ENCODE peak calls at places on chromosomes 16 and 17, in seven cellular contexts. Z is fibroblast of pulmonary artery; D is AG10803; C is gastrocnemius medialis; T is bronchial epithelial cell; M is uterus; F is CD4-positive, alpha-beta memory T cell. Y is an unnamed sample.

GRCh38 chr17:56834380-56835258 is 668 bp downstream of the DGKE start:
- DNase-seq in Z (peak), D (peak), C (no peak), T (peak), M (peak), F (peak), Y (peak)

GRCh38 chr16:67481561-67482259 is 753 bp upstream of the ATP6V0D1 start:
- DNase-seq in Z (peak), D (no peak), C (no peak), T (no peak), M (peak), F (peak), Y (peak)

GRCh38 chr16:79090966-79091365 is 509.6 kb downstream of the MAF start:
- DNase-seq in Z (no peak), D (no peak), C (no peak), T (no peak), M (no peak), F (no peak), Y (no peak)

GRCh38 chr16:59886021-59886420 is 1151.9 kb upstream of the GOT2 start:
- DNase-seq in Z (peak), D (peak), C (peak), T (peak), M (peak), F (no peak), Y (no peak)

GRCh38 chr16:56424791-56425438 is 430 bp downstream of the AMFR start:
- DNase-seq in Z (no peak), D (peak), C (no peak), T (no peak), M (peak), F (no peak), Y (peak)

GRCh38 chr17:17224137-17224536 is 12.8 kb downstream of the FLCN start:
- DNase-seq in Z (no peak), D (no peak), C (no peak), T (no peak), M (no peak), F (no peak), Y (no peak)

GRCh38 chr16:28984619-28985135 is at the start of gene LAT:
- DNase-seq in Z (no peak), D (no peak), C (no peak), T (no peak), M (no peak), F (peak), Y (peak)

GRCh38 chr17:43691317-43691693 is 29.6 kb upstream of the MEOX1 start:
- DNase-seq in Z (no peak), D (no peak), C (no peak), T (no peak), M (no peak), F (no peak), Y (no peak)

DNA sequence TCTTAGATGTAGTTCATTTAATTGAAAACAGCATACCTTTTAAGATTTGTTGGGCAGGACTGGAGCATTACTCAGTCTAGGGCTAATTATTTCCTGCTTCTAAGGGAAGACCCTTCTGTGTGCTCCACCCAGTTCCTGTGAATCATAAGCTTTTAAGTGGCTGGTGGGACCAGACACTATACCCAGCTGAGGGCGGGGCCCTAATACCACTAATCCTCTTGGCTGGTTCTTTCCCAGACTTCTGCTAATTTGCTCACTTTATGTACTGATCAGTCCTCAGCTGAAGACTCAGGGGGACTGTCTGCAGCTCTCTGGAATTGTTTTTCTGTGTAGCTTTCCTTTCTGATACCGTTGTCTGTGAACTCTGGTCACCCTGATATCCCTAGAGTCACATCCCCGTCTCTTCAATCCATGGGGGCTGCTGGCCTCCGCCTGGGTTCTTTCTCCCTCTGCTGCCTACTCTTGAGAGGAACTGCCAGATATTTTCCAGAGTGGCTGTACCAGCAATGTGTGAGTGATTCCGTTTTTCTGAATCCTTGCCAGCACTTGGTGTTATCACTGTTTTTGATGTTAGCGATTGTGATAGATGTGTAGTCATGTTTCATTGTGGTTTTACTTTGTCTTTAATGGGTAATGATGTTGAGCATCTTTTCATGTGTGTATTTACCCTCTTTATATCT is 35.1 kb downstream of the MFSD11 start:
- DNase-seq in Z (peak), D (peak), C (no peak), T (peak), M (peak), F (peak), Y (no peak)
- H3K4me3 ChIP-seq in Z (no peak), D (no peak), C (no peak), T (no peak), M (no peak), F (peak), Y (no peak)

GRCh38 chr16:69754143-69754468 is 620 bp downstream of the NOB1 start:
- DNase-seq in Z (no peak), D (no peak), C (no peak), T (no peak), M (no peak), F (no peak), Y (no peak)
- H3K4me3 ChIP-seq in Z (peak), D (peak), C (peak), T (peak), M (peak), F (peak), Y (peak)

DNA sequence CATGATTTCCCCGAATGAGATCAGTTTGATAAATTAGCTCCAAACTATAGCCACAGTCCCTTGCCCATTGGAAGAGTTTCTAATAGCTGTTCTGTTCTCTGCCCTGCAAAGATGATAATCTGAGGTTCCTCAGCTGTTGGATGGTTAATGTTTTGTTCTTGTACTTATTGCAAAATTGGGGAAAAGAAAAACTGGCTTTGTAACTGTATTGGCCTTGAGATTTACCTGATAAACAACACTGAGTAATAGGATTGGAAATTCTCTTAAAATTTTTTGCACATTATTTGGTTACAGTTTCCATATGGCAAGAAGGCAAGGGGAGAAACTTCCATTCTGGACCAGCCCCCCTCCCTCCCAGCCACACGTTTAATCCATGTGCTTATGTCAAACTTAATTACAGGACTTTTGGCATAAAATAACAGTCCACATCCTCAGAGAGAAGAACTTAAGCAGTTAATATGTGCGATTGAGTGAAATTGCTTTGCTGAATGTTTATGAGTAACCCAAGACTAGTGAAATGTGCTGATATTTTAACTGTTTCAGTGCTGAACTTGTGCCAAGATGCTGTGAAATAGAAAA is 119.1 kb upstream of the ZFHX3 start:
- DNase-seq in Z (peak), D (peak), C (no peak), T (no peak), M (no peak), F (no peak), Y (no peak)
- H3K4me3 ChIP-seq in Z (peak), D (no peak), C (no peak), T (no peak), M (peak), F (no peak), Y (no peak)

GRCh38 chr17:19537116-19537515 is 3.5 kb downstream of the SLC47A1 start:
- DNase-seq in Z (no peak), D (no peak), C (no peak), T (no peak), M (no peak), F (no peak), Y (no peak)

GRCh38 chr17:19531780-19532501 is 1.7 kb upstream of the SLC47A1 start:
- DNase-seq in Z (peak), D (no peak), C (no peak), T (no peak), M (no peak), F (no peak), Y (no peak)

GRCh38 chr17:19533036-19533717 is 477 bp upstream of the SLC47A1 start:
- DNase-seq in Z (no peak), D (no peak), C (no peak), T (no peak), M (no peak), F (no peak), Y (peak)

GRCh38 chr17:19533718-19534561 is at the start of gene SLC47A1:
- DNase-seq in Z (peak), D (no peak), C (no peak), T (peak), M (peak), F (no peak), Y (peak)

GRCh38 chr17:19534562-19535149 is 1.0 kb downstream of the SLC47A1 start:
- DNase-seq in Z (peak), D (no peak), C (no peak), T (no peak), M (no peak), F (no peak), Y (no peak)
- H3K4me3 ChIP-seq in Z (peak), D (no peak), C (peak), T (peak), M (peak), F (no peak), Y (peak)

GRCh38 chr17:40361925-40362695 is 2.4 kb downstream of the GJD3 start:
- DNase-seq in Z (no peak), D (no peak), C (no peak), T (no peak), M (no peak), F (no peak), Y (peak)
- H3K4me3 ChIP-seq in Z (peak), D (peak), C (peak), T (peak), M (no peak), F (no peak), Y (peak)

DNA sequence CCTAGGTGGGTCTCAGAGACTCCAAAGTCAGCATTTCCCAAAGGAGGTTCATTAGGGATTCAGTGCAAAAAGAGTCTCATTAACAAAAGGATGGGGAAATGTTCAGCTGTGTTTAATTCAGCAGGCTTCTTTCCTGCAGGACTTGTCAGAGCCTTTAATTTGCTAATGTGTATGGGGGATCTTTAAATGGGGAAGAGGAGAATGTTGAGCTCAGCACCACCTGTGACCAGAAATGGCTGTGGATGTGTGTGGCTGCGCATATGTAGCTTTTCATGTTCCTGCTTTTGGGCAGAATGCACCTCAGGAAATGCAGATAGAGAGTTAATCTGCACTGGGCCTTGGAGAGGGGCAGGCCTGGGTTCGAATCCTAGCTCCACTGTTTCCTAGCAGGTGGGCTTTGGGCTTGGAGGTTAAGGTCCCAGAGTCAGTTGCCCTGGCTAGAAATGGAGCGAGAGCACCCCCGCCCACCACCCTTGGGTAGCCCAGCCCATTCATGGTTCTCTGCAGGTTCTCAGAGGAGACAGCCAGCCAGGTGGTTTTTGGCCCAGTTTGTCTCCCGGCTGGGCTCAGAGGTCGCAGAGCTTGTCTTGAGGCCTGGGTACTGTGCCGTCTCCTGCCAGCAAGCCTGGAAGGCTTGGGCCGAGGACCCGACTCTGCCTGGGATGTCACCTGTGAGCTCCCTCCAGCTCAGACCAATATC is 9.2 kb downstream of the ADCY7 start:
- DNase-seq in Z (no peak), D (no peak), C (no peak), T (no peak), M (no peak), F (no peak), Y (no peak)
- H3K4me3 ChIP-seq in Z (no peak), D (no peak), C (no peak), T (no peak), M (no peak), F (peak), Y (no peak)

GRCh38 chr16:30077656-30078055 is 1.9 kb downstream of the PPP4C start:
- DNase-seq in Z (no peak), D (no peak), C (no peak), T (no peak), M (no peak), F (no peak), Y (no peak)
- H3K4me3 ChIP-seq in Z (no peak), D (peak), C (no peak), T (no peak), M (no peak), F (no peak), Y (no peak)

DNA sequence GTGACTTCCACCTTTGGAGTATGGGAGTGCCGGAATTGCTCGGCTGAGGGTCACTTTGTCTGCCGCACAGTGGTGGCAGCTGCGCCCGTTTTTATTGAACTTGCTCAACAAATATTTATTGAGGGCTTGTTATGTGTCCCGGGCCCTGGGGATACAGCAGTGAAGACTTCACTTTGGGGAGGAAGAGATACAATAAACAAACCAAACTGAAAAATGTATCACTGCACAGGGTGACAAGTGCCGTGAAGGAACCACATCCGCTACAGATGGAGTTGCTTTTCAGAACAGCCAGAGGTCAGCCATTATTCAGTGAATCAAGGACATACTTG is 185.6 kb downstream of the NTN1 start:
- DNase-seq in Z (no peak), D (no peak), C (no peak), T (no peak), M (no peak), F (no peak), Y (peak)
- H3K4me3 ChIP-seq in Z (no peak), D (no peak), C (no peak), T (no peak), M (peak), F (no peak), Y (no peak)

GRCh38 chr17:10733666-10734065 is 3.8 kb upstream of the TMEM220 start:
- DNase-seq in Z (no peak), D (no peak), C (no peak), T (no peak), M (peak), F (no peak), Y (no peak)

GRCh38 chr17:10727192-10727591 is 2.6 kb downstream of the TMEM220 start:
- DNase-seq in Z (no peak), D (no peak), C (no peak), T (peak), M (no peak), F (no peak), Y (no peak)

GRCh38 chr17:10729334-10730193 is at the start of gene TMEM220:
- DNase-seq in Z (peak), D (peak), C (peak), T (peak), M (peak), F (peak), Y (peak)

GRCh38 chr17:10728331-10728730 is 1.5 kb downstream of the TMEM220 start:
- DNase-seq in Z (no peak), D (no peak), C (no peak), T (no peak), M (no peak), F (no peak), Y (no peak)

GRCh38 chr17:10730956-10731879 is 1.4 kb upstream of the TMEM220 start:
- DNase-seq in Z (no peak), D (no peak), C (no peak), T (no peak), M (no peak), F (no peak), Y (peak)
- H3K4me3 ChIP-seq in Z (peak), D (peak), C (no peak), T (no peak), M (no peak), F (no peak), Y (peak)

GRCh38 chr16:4802659-4803287 is 340 bp upstream of the ROGDI start:
- DNase-seq in Z (peak), D (peak), C (peak), T (peak), M (peak), F (peak), Y (peak)

GRCh38 chr16:4801962-4802658 is at the start of gene ROGDI:
- DNase-seq in Z (peak), D (peak), C (peak), T (peak), M (peak), F (peak), Y (peak)

GRCh38 chr16:4805231-4805630 is 2.8 kb upstream of the ROGDI start:
- DNase-seq in Z (peak), D (no peak), C (no peak), T (no peak), M (no peak), F (no peak), Y (no peak)

GRCh38 chr16:4801051-4801961 is 1.1 kb downstream of the ROGDI start:
- DNase-seq in Z (no peak), D (no peak), C (no peak), T (no peak), M (no peak), F (no peak), Y (no peak)

DNA sequence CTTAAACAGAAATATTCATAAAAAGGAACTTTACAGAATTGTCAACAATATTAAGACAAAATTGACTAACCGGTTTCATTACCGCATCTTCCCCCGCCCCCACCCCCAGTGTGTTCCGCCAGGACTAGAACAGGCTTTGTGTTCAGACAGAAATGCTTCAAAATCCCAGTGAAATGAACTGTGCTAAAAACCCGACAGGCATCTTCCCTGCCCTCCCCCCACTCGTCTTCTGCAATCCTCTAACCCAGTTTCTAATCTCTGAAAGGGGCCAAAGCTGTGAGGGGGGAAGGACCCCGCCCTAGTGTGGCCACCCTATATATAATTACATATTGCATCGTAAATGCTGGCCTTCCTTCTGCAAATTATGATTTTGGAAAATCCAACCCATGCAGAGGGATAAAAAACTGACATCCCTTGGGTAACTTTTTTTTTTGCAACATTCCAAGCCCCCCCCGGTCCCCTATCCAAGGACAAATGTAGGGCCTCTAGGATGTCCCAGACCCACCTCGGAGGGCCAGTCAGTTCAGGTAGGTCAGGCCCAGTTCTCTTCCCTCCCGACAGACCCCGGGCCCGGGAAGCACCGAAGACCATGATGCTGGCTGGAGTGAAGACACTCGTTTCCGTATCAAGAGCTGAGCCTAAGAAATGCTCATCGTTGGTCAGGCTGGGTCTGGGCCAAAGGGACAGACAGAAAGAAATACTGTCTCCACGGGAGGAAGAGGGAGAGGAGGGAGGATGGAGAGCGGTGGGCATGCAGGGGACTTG is 1.2 kb upstream of the ROGDI start:
- DNase-seq in Z (no peak), D (no peak), C (no peak), T (no peak), M (no peak), F (no peak), Y (no peak)
- H3K4me3 ChIP-seq in Z (no peak), D (no peak), C (no peak), T (no peak), M (no peak), F (peak), Y (no peak)

Y was measured in right lobe of liver.